ENCODE peak calls at places on chromosomes 11 and 22, in seven cellular contexts. V, P, K, E, Z, A and C are unnamed samples.

GRCh38 chr22:17115311-17115710 is 5.8 kb downstream of the TMEM121B start:
- DNase-seq in V (no peak), P (no peak), K (no peak), E (no peak), Z (no peak), A (no peak), C (no peak)

GRCh38 chr11:111570796-111571195 is 30.3 kb downstream of the LAYN start:
- DNase-seq in V (no peak), P (no peak), K (no peak), E (no peak), Z (no peak), A (no peak), C (no peak)

GRCh38 chr22:50281957-50282356 is 11.8 kb upstream of the MAPK11 start:
- DNase-seq in V (no peak), P (no peak), K (no peak), E (no peak), Z (no peak), A (no peak), C (no peak)

GRCh38 chr22:29062286-29062949 is 787 bp upstream of the C22orf31 start:
- DNase-seq in V (no peak), P (peak; percentile 80), K (peak; percentile 35), E (no peak), Z (no peak), A (no peak), C (no peak)

GRCh38 chr11:122721201-122721963 is 65.9 kb downstream of the UBASH3B start:
- DNase-seq in V (no peak), P (no peak), K (no peak), E (no peak), Z (no peak), A (no peak), C (no peak)

GRCh38 chr11:972812-973211 is 47.1 kb downstream of the AP2A2 start:
- DNase-seq in V (no peak), P (no peak), K (no peak), E (no peak), Z (no peak), A (no peak), C (no peak)

GRCh38 chr22:24554316-24555159 is at the start of gene GUCD1:
- DNase-seq in V (no peak), P (peak; percentile 68), K (peak; percentile 31), E (peak; percentile 65), Z (peak; percentile 54), A (peak; percentile 32), C (no peak)

GRCh38 chr11:86664930-86665329 is 7.5 kb downstream of the ME3 start:
- DNase-seq in V (no peak), P (no peak), K (no peak), E (no peak), Z (no peak), A (no peak), C (no peak)

GRCh38 chr11:121553806-121554205 is 101.0 kb upstream of the SORL1-AS1 start:
- DNase-seq in V (no peak), P (peak; percentile 20), K (no peak), E (no peak), Z (no peak), A (no peak), C (no peak)

GRCh38 chr11:102253018-102253775 is 64.1 kb upstream of the BIRC3 start:
- DNase-seq in V (no peak), P (peak; percentile 71), K (no peak), E (no peak), Z (no peak), A (no peak), C (no peak)

GRCh38 chr11:115916596-115916995 is 412.4 kb upstream of the CADM1 start:
- DNase-seq in V (no peak), P (no peak), K (no peak), E (no peak), Z (no peak), A (no peak), C (no peak)

GRCh38 chr22:36577019-36577418 is 48.1 kb upstream of the EIF3D start:
- DNase-seq in V (no peak), P (peak; percentile 29), K (no peak), E (no peak), Z (no peak), A (no peak), C (no peak)

GRCh38 chr11:115154355-115154736 is 349.9 kb downstream of the CADM1 start:
- DNase-seq in V (no peak), P (no peak), K (no peak), E (no peak), Z (no peak), A (no peak), C (no peak)

GRCh38 chr11:48019230-48019584 is 38.8 kb downstream of the PTPRJ start:
- DNase-seq in V (no peak), P (peak; percentile 74), K (no peak), E (no peak), Z (no peak), A (no peak), C (no peak)

GRCh38 chr11:118888398-118888797 is 4.7 kb downstream of the CXCR5 start:
- DNase-seq in V (no peak), P (no peak), K (no peak), E (no peak), Z (no peak), A (no peak), C (no peak)

GRCh38 chr11:111445586-111445985 is 66.5 kb upstream of the POU2AF1 start:
- DNase-seq in V (no peak), P (peak; percentile 19), K (no peak), E (no peak), Z (no peak), A (no peak), C (no peak)

GRCh38 chr11:66015094-66015881 is 3.5 kb downstream of the CST6 start:
- DNase-seq in V (no peak), P (no peak), K (no peak), E (peak; percentile 74), Z (no peak), A (peak; percentile 62), C (peak; percentile 55)

GRCh38 chr11:109946322-109946846 is 146.8 kb upstream of the ZC3H12C start:
- DNase-seq in V (peak; percentile 81), P (peak; percentile 93), K (peak; percentile 88), E (peak; percentile 90), Z (peak; percentile 88), A (peak; percentile 91), C (peak; percentile 80)

GRCh38 chr22:50739279-50739691 is 1.3 kb downstream of the ACR start:
- DNase-seq in V (no peak), P (peak; percentile 36), K (no peak), E (peak; percentile 39), Z (peak; percentile 26), A (no peak), C (no peak)

GRCh38 chr11:130068986-130069683 is 559 bp upstream of the APLP2 start:
- DNase-seq in V (peak; percentile 54), P (peak; percentile 88), K (no peak), E (peak; percentile 91), Z (no peak), A (peak; percentile 83), C (peak; percentile 72)

GRCh38 chr11:111633248-111633647 is 31.0 kb downstream of the SIK2 start:
- DNase-seq in V (no peak), P (no peak), K (no peak), E (no peak), Z (no peak), A (no peak), C (no peak)

GRCh38 chr11:122743949-122744876 is 88.7 kb downstream of the UBASH3B start:
- DNase-seq in V (no peak), P (peak; percentile 54), K (no peak), E (no peak), Z (no peak), A (peak; percentile 37), C (no peak)

GRCh38 chr11:97756571-97757335 is 1264.0 kb upstream of the CNTN5 start:
- DNase-seq in V (no peak), P (no peak), K (no peak), E (no peak), Z (no peak), A (no peak), C (no peak)
- H3K4me3 ChIP-seq in V (no peak overlapping the region), P (no peak overlapping the region), K (no peak overlapping the region), E (no peak overlapping the region), Z (no peak overlapping the region), A (no peak overlapping the region), C (no peak overlapping the region)

DNA sequence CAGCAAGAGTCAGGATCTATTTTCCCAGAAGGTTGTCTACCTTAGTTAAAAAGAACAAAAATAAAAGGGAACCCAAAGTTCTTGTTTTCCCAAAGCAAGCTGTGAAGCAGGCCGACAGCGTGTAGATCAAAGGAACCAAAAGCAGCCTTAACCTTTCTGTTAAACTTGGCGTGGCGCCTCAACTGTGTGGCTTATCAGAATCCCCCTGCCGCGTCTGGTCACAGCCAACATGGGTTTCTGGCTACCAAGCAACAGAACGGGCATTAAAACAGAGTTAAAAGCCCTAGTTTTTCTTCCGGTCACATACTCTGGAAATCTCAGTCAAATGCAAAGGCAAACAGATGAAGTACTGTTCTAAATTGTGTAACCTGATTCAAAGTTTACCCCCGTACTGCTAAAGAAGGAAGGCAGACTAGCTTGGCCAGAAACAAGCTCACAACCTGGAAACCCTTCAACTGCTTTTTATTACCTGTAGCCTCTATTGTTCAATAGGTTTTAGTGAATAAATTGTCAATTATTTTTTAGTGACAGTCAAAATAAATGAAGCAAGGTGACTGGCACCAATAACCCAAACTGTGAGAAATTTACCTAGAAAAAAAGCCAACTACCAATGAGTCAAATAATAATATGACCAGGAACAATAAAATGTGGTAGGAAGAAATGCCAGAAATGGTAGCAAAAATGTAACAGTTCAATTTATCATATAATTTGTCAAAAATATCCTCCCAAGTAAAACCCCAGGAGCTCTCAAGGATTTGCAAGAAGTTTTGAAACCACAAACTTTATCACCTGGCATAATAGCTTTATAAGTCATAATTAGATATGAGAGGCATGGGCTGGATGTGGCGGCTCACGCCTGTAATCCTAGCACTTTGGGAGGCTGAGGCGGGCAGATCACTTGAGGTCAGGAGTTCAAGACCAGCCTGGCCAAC is 21.4 kb downstream of the CHKA start:
- DNase-seq in V (no peak), P (peak; percentile 59), K (peak; percentile 46), E (no peak), Z (peak; percentile 79), A (no peak), C (no peak)
- H3K27ac ChIP-seq in V (peak overlapping the region; percentile 74), P (peak overlapping the region; percentile 29), K (peak overlapping the region; percentile 83), E (peak overlapping the region; percentile 11), Z (peak overlapping the region; percentile 63), A (no peak overlapping the region), C (no peak overlapping the region)

GRCh38 chr22:45771057-45771456 is 99.4 kb downstream of the ATXN10 start:
- DNase-seq in V (no peak), P (no peak), K (no peak), E (no peak), Z (no peak), A (no peak), C (no peak)

GRCh38 chr22:45768490-45768889 is 96.9 kb downstream of the ATXN10 start:
- DNase-seq in V (no peak), P (no peak), K (no peak), E (no peak), Z (no peak), A (no peak), C (no peak)

GRCh38 chr22:45770506-45770905 is 98.9 kb downstream of the ATXN10 start:
- DNase-seq in V (no peak), P (no peak), K (no peak), E (no peak), Z (no peak), A (no peak), C (no peak)

GRCh38 chr22:45771711-45772110 is 100.1 kb downstream of the ATXN10 start:
- DNase-seq in V (no peak), P (no peak), K (no peak), E (no peak), Z (no peak), A (no peak), C (no peak)

GRCh38 chr22:45769569-45770210 is 98.1 kb downstream of the ATXN10 start:
- DNase-seq in V (no peak), P (no peak), K (no peak), E (peak; percentile 67), Z (no peak), A (no peak), C (no peak)
- TF ChIP-seq CTCF in V (no peak), P (no peak), K (no peak), E (no peak), Z (no peak), A (no peak), C (no peak)

GRCh38 chr11:35389897-35390462 is 29.4 kb downstream of the SLC1A2 start:
- DNase-seq in V (no peak), P (no peak), K (no peak), E (no peak), Z (no peak), A (no peak), C (no peak)
- H3K4me3 ChIP-seq in V (no peak overlapping the region), P (no peak overlapping the region), K (no peak overlapping the region), E (no peak overlapping the region), Z (no peak overlapping the region), A (no peak overlapping the region), C (no peak overlapping the region)